ENCODE peak calls at places on chromosomes 6 and 20, in six cellular contexts. U, R, T, S, Y and K are unnamed samples.

GRCh38 chr20:18702736-18703135 is 110.8 kb upstream of the SCP2D1 start:
- DNase-seq in U (no peak), R (no peak), T (no peak), S (no peak), Y (peak), K (no peak)

GRCh38 chr6:160042014-160042773 is 73.3 kb downstream of the IGF2R start:
- DNase-seq in U (no peak), R (no peak), T (no peak), S (no peak), Y (peak), K (no peak)

GRCh38 chr20:57849126-57849867 is 139.5 kb upstream of the PMEPA1 start:
- DNase-seq in U (no peak), R (no peak), T (no peak), S (no peak), Y (no peak), K (peak)

GRCh38 chr6:90645634-90646033 is 58.8 kb upstream of the MAP3K7 start:
- DNase-seq in U (no peak), R (no peak), T (no peak), S (no peak), Y (no peak), K (no peak)

GRCh38 chr20:50624351-50625016 is 66.9 kb downstream of the RIPOR3 start:
- DNase-seq in U (no peak), R (no peak), T (peak), S (no peak), Y (no peak), K (no peak)

GRCh38 chr20:63011798-63012197 is 5.0 kb upstream of the BHLHE23 start:
- DNase-seq in U (no peak), R (no peak), T (peak), S (no peak), Y (no peak), K (no peak)

GRCh38 chr6:160992323-160993314 is 1.1 kb downstream of the MAP3K4 start:
- DNase-seq in U (peak), R (peak), T (peak), S (no peak), Y (peak), K (no peak)

GRCh38 chr6:98498891-98499290 is 335.5 kb upstream of the POU3F2 start:
- DNase-seq in U (no peak), R (no peak), T (no peak), S (no peak), Y (no peak), K (no peak)

GRCh38 chr6:107318100-107318736 is 141.1 kb downstream of the PDSS2 start:
- DNase-seq in U (peak), R (peak), T (peak), S (peak), Y (peak), K (no peak)

GRCh38 chr6:168182908-168183612 is 104.0 kb upstream of the FRMD1 start:
- DNase-seq in U (no peak), R (no peak), T (no peak), S (no peak), Y (no peak), K (no peak)

GRCh38 chr20:5821627-5822215 is 71.5 kb downstream of the SHLD1 start:
- DNase-seq in U (no peak), R (no peak), T (no peak), S (no peak), Y (no peak), K (no peak)

GRCh38 chr6:170076466-170077165 is 214.3 kb downstream of the DLL1 start:
- DNase-seq in U (no peak), R (no peak), T (no peak), S (no peak), Y (no peak), K (no peak)